ENCODE peak calls at places on chromosome 16, in six cellular contexts. One of them, this sample, is unnamed.

GRCh38 chr16:57004387-57005250 is 15.3 kb downstream of the NLRC5 start:
- DNase-seq in mesenchymal stem cell: no peak
- DNase-seq in aorta: no peak
- DNase-seq in activated CD4-positive, alpha-beta T cell treated with anti-CD3 and anti-CD28 coated beads for 48 hours: no peak
- DNase-seq in Calu3: no peak
- DNase-seq in skeletal muscle cell: no peak
- DNase-seq in this sample: peak

GRCh38 chr16:88886915-88887521 is 20.6 kb upstream of the PABPN1L start:
- DNase-seq in aorta: no peak
- DNase-seq in activated CD4-positive, alpha-beta T cell treated with anti-CD3 and anti-CD28 coated beads for 48 hours: no peak
- DNase-seq in skeletal muscle cell: no peak
- DNase-seq in mesenchymal stem cell: peak
- DNase-seq in Calu3: no peak
- DNase-seq in this sample: no peak

GRCh38 chr16:48318630-48319029 is 66.6 kb downstream of the SIAH1 start:
- DNase-seq in Calu3: no peak
- DNase-seq in activated CD4-positive, alpha-beta T cell treated with anti-CD3 and anti-CD28 coated beads for 48 hours: peak
- DNase-seq in aorta: no peak
- DNase-seq in mesenchymal stem cell: peak
- DNase-seq in skeletal muscle cell: no peak
- DNase-seq in this sample: no peak

GRCh38 chr16:67169011-67169451 is 1.3 kb upstream of the NOL3 start:
- DNase-seq in activated CD4-positive, alpha-beta T cell treated with anti-CD3 and anti-CD28 coated beads for 48 hours: no peak
- DNase-seq in Calu3: no peak
- DNase-seq in aorta: no peak
- DNase-seq in mesenchymal stem cell: no peak
- DNase-seq in skeletal muscle cell: no peak
- DNase-seq in this sample: no peak

GRCh38 chr16:51569204-51569911 is 418.3 kb upstream of the SALL1 start:
- DNase-seq in skeletal muscle cell: no peak
- DNase-seq in aorta: no peak
- DNase-seq in Calu3: peak
- DNase-seq in activated CD4-positive, alpha-beta T cell treated with anti-CD3 and anti-CD28 coated beads for 48 hours: no peak
- DNase-seq in mesenchymal stem cell: no peak
- DNase-seq in this sample: no peak

GRCh38 chr16:85750021-85750826 is 672 bp downstream of the C16orf74 start:
- DNase-seq in activated CD4-positive, alpha-beta T cell treated with anti-CD3 and anti-CD28 coated beads for 48 hours: no peak
- DNase-seq in Calu3: no peak
- DNase-seq in aorta: no peak
- DNase-seq in skeletal muscle cell: peak
- DNase-seq in mesenchymal stem cell: peak
- DNase-seq in this sample: no peak

GRCh38 chr16:89473791-89474414 is 16.5 kb downstream of the ANKRD11 start:
- DNase-seq in Calu3: no peak
- DNase-seq in activated CD4-positive, alpha-beta T cell treated with anti-CD3 and anti-CD28 coated beads for 48 hours: no peak
- DNase-seq in mesenchymal stem cell: peak
- DNase-seq in skeletal muscle cell: peak
- DNase-seq in aorta: no peak
- DNase-seq in this sample: no peak

GRCh38 chr16:16041196-16041892 is 91.9 kb downstream of the ABCC1 start:
- DNase-seq in aorta: no peak
- DNase-seq in Calu3: no peak
- DNase-seq in skeletal muscle cell: no peak
- DNase-seq in activated CD4-positive, alpha-beta T cell treated with anti-CD3 and anti-CD28 coated beads for 48 hours: no peak
- DNase-seq in mesenchymal stem cell: no peak
- DNase-seq in this sample: no peak

GRCh38 chr16:30149250-30149885 is 26.3 kb upstream of the MAPK3 start:
- DNase-seq in skeletal muscle cell: no peak
- DNase-seq in aorta: no peak
- DNase-seq in Calu3: no peak
- DNase-seq in mesenchymal stem cell: no peak
- DNase-seq in activated CD4-positive, alpha-beta T cell treated with anti-CD3 and anti-CD28 coated beads for 48 hours: no peak
- DNase-seq in this sample: no peak

GRCh38 chr16:67441289-67441753 is 10.4 kb downstream of the HSD11B2 start:
- DNase-seq in Calu3: peak
- DNase-seq in skeletal muscle cell: no peak
- DNase-seq in mesenchymal stem cell: no peak
- DNase-seq in aorta: no peak
- DNase-seq in activated CD4-positive, alpha-beta T cell treated with anti-CD3 and anti-CD28 coated beads for 48 hours: no peak
- DNase-seq in this sample: no peak